ENCODE peak calls at places on chromosome 7, in six cellular contexts. Z, G, O, E, T and Y are unnamed samples.

GRCh38 chr7:150931199-150931869 is 46.8 kb downstream of the KCNH2 start:
- DNase-seq in G (no peak), T (peak), Z (no peak), E (no peak), O (no peak), Y (no peak)

GRCh38 chr7:24801910-24802699 is 44.8 kb upstream of the GSDME start:
- DNase-seq in T (no peak), Z (no peak), O (no peak), E (no peak), G (no peak), Y (no peak)

GRCh38 chr7:756231-756927 is 29.3 kb upstream of the PRKAR1B start:
- DNase-seq in Z (no peak), O (no peak), T (no peak), E (no peak), G (no peak), Y (no peak)

GRCh38 chr7:11492307-11492706 is 339.7 kb downstream of the THSD7A start:
- DNase-seq in T (no peak), E (no peak), Z (no peak), O (no peak), G (no peak), Y (no peak)

GRCh38 chr7:116509982-116510579 is 10.5 kb downstream of the CAV2 start:
- DNase-seq in Z (no peak), O (no peak), E (no peak), G (no peak), T (no peak), Y (no peak)

GRCh38 chr7:148474421-148474820 is 116.1 kb upstream of the C7orf33 start:
- DNase-seq in E (no peak), Z (no peak), T (no peak), O (no peak), G (no peak), Y (no peak)

GRCh38 chr7:17902599-17902998 is 37.7 kb downstream of the SNX13 start:
- DNase-seq in O (no peak), Z (peak), E (no peak), G (no peak), T (no peak), Y (no peak)

GRCh38 chr7:154931906-154932305 is 71.0 kb downstream of the PAXIP1 start:
- DNase-seq in T (no peak), O (no peak), E (no peak), Z (no peak), G (peak), Y (no peak)

GRCh38 chr7:27143022-27143949 is at the start of gene HOXA5:
- DNase-seq in E (peak), Z (peak), O (no peak), G (no peak), T (peak), Y (peak)

GRCh38 chr7:127447326-127447945 is 54.9 kb upstream of the ZNF800 start:
- DNase-seq in T (peak), G (no peak), O (no peak), Z (peak), E (peak), Y (no peak)

GRCh38 chr7:112487457-112487856 is 6.7 kb downstream of the LSMEM1 start:
- DNase-seq in G (no peak), Z (no peak), T (no peak), O (no peak), E (no peak), Y (no peak)

GRCh38 chr7:18013936-18014335 is 13.7 kb downstream of the PRPS1L1 start:
- DNase-seq in T (no peak), E (no peak), O (no peak), Z (no peak), G (no peak), Y (no peak)

GRCh38 chr7:114786455-114786854 is 135.4 kb upstream of the MDFIC start:
- DNase-seq in G (no peak), E (no peak), Z (no peak), T (no peak), O (no peak), Y (no peak)

GRCh38 chr7:99308461-99309074 is 17.1 kb upstream of the ARPC1A start:
- DNase-seq in O (no peak), Z (peak), G (no peak), E (no peak), T (no peak), Y (no peak)

GRCh38 chr7:84216477-84216876 is 21.9 kb upstream of the SEMA3A start:
- DNase-seq in T (no peak), G (no peak), E (no peak), Z (no peak), O (no peak), Y (no peak)

GRCh38 chr7:72272479-72272878 is 139.7 kb downstream of the CALN1 start:
- DNase-seq in T (no peak), Z (no peak), E (no peak), O (no peak), G (no peak), Y (no peak)

GRCh38 chr7:131320603-131321002 is 7.1 kb upstream of the MKLN1 start:
- DNase-seq in T (no peak), Z (no peak), G (no peak), O (no peak), E (no peak), Y (no peak)

GRCh38 chr7:134254311-134254710 is 62.4 kb downstream of the SLC35B4 start:
- DNase-seq in Z (no peak), G (no peak), O (no peak), E (peak), T (no peak), Y (no peak)

DNA sequence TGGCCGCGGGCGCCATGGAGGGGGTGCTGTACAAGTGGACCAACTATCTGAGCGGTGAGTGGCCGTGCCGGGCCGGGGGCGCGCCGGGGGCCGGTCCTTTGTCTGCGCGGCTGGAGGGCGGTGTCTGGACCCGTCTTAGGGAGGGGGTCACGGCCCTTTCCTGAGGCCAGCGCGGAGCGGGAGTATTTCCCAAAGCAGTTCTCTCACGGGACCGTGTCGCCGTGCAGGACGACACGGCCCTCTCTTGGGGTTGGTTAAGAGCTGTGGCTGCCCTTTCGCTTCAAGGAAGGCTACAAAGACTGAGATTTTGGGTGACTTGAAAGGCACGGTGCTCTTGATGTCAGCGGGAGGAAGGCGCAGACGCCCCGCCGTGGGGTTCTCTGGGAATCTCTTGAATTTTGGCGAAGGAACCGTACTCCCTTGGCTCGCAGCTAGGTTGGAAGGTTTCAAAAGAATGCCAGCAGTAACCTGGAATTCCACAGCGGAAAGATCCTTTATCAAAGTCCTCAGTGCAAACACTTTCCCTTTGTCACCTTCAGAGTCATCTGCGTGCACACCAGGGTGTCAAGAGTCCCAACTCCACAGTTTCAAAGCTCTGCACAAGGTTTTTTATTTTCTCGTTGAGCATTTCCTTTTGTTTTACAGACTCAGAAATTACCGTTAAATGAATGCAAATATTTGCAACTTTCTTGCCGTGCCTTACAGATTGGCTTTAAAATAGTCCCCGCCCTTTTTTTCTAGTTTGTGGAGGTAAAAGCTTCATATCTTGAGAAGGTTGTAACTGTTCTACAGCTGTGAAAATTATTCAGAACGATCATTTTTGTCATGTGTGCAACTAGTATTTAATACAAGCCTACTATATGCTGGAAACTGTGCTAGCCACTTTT is 780 bp downstream of the PLEKHA8 start:
- DNase-seq in E (peak), T (peak), O (no peak), Z (peak), G (no peak), Y (no peak)
- TF ChIP-seq CTCF in E (no peak), T (no peak), O (no peak), Z (no peak), G (no peak), Y (no peak)

DNA sequence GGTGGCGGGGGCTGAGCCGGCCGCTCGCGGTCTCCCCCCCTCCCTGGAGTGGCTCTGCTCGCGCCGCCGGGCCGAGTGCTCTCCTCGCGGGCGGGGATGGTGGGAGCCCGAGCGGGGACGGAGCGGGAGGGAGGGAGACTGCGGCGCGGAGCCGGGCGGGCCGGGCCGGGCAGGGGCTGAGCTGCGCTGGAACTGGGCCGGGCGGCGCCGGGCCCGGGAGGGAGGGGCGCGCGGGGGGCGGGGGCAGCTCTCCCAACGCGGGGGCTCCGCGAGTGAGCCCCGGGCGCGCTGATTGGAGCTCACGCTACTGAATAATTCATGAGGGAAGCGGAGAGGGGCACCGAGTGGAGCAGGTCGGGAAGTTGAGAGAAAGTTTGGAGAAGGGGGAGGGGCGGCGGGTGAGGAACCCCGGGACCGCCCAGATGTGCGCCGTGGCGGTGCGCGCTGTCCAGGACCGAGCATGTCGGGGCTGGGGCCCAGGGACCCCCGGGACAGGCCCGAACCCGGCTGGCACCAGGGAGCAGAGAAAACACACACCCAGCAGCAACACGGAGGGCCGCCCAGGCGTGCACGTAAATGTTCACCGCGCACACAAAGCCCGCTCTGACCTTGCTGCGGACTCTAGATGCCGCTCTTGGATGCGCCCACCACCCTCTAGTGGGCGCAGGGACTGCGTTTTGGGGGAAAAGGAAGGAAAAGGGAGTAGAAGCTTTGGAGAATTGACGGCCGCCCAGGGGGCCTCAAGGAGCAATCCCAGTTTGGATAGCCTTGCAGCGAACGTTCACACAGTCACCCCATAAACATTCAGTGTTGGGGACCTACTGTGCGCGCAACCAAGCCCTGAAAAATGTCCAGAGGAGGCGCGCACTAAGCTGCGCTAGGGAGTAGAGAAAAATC is at the start of gene EPHB4:
- DNase-seq in T (no peak), E (peak), G (peak), Z (peak), O (no peak), Y (no peak)
- TF ChIP-seq CTCF in T (no peak), E (peak), G (peak), Z (peak), O (no peak), Y (peak)

GRCh38 chr7:1761097-1761496 is 91.0 kb downstream of the ELFN1 start:
- DNase-seq in Z (no peak), G (no peak), E (no peak), O (no peak), T (no peak), Y (no peak)

GRCh38 chr7:1757601-1758000 is 87.5 kb downstream of the ELFN1 start:
- DNase-seq in O (no peak), Z (no peak), E (no peak), G (no peak), T (no peak), Y (no peak)

GRCh38 chr7:1755783-1756626 is 85.9 kb downstream of the ELFN1 start:
- DNase-seq in O (no peak), G (no peak), Z (peak), E (no peak), T (no peak), Y (no peak)

GRCh38 chr7:1758859-1759521 is 88.9 kb downstream of the ELFN1 start:
- DNase-seq in E (no peak), O (no peak), T (no peak), Z (peak), G (no peak), Y (no peak)

GRCh38 chr7:1758417-1758858 is 88.4 kb downstream of the ELFN1 start:
- DNase-seq in T (peak), G (no peak), Z (peak), O (no peak), E (peak), Y (no peak)
- TF ChIP-seq CTCF in T (peak), G (peak), Z (peak), O (no peak), E (peak), Y (peak)

DNA sequence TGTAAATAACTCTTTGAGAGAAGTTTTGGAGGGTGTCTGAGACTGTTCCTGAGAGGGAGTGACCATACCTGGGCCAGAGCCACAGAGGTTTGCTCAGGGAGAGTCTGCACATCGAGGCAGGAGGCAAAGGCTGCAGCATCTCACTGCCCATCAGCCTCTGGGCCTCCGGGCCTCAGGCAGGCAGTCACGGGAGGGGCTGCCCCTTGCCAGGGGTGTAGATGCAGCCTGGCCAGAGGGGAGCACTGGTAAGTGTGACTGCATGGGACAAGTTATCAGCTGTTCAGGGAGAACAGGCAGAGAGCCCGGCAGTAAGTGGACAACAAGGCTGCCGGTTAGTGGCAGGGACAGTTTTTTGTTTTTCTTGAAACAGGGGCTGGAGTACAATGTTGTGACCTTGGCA is 55.9 kb downstream of the ZNF467 start:
- DNase-seq in G (no peak), Z (peak), O (no peak), T (no peak), E (no peak), Y (no peak)
- TF ChIP-seq CTCF in G (no peak), Z (no peak), O (no peak), T (no peak), E (no peak), Y (no peak)

DNA sequence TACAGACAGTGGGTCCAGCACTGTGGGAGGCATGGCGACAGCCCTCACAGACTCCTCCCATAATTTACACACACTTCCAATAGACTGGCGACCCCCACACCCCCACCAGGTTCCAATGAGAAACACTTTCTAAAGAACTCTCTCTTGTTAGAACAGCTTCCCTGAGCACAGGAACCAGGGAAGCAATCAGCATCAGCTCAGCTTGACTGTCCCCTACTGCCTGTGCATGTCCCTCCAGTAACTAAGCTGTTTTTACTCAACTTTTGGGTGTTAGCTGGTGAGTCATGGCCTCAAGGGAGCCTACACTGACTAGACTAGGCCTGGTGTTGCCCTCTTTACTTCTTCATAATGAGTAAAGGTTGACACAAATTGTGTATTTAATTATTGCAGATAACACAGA is 32.6 kb upstream of the HERPUD2 start:
- DNase-seq in O (no peak), G (no peak), Z (no peak), E (no peak), T (no peak), Y (no peak)
- TF ChIP-seq CTCF in O (no peak), G (no peak), Z (no peak), E (no peak), T (no peak), Y (no peak)

GRCh38 chr7:139321071-139321745 is 19.9 kb upstream of the FMC1 start:
- DNase-seq in G (no peak), E (peak), Z (peak), T (no peak), O (no peak), Y (no peak)
- TF ChIP-seq CTCF in G (peak), E (peak), Z (peak), T (peak), O (no peak), Y (peak)